ENCODE peak calls at places on chromosomes 5 and 9, in six cellular contexts. G, U, O, F, Y and J are unnamed samples.

GRCh38 chr9:75198436-75198835 is 110.1 kb downstream of the OSTF1 start:
- DNase-seq in G (no peak), U (no peak), O (no peak), F (no peak), Y (no peak), J (no peak)

GRCh38 chr9:72996684-72997314 is 43.9 kb upstream of the ALDH1A1 start:
- DNase-seq in G (no peak), U (no peak), O (no peak), F (no peak), Y (no peak), J (no peak)

GRCh38 chr9:135066291-135066690 is 21.2 kb upstream of the OLFM1 start:
- DNase-seq in G (no peak), U (no peak), O (no peak), F (no peak), Y (no peak), J (no peak)

GRCh38 chr9:132244582-132245455 is 83.0 kb downstream of the NTNG2 start:
- DNase-seq in G (no peak), U (no peak), O (peak; percentile 64), F (no peak), Y (no peak), J (no peak)

GRCh38 chr9:28270156-28270555 is 696.9 kb upstream of the C9orf72 start:
- DNase-seq in G (no peak), U (no peak), O (no peak), F (no peak), Y (no peak), J (no peak)

GRCh38 chr9:108851138-108851537 is 4.6 kb downstream of the ACTL7B start:
- DNase-seq in G (no peak), U (no peak), O (no peak), F (no peak), Y (no peak), J (no peak)

GRCh38 chr5:63053019-63053638 is 474.5 kb downstream of the LRRC70 start:
- DNase-seq in G (no peak), U (peak; percentile 60), O (peak; percentile 98), F (peak; percentile 55), Y (no peak), J (no peak)

GRCh38 chr9:6920040-6920439 is 162.3 kb downstream of the KDM4C start:
- DNase-seq in G (no peak), U (no peak), O (no peak), F (no peak), Y (no peak), J (no peak)

DNA sequence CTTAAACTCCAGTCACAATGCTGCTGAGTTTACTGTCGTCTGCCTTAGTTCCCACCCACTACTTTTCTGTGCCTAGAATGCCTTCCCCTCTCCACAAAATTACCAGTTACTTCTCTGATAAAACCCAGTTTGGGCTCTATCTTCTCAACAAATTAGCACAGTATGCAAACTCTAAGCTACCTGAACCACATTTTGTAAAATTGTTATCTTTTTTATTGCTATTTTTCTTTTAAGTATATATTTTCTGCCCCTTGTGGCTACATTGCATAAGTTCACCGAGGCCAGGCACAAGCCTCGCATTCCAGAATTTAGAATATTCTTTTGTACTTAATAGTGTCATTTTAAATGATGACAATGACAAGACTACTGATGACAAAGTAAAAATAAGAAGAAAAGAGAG is 60.0 kb downstream of the POU5F2 start:
- DNase-seq in G (no peak), U (no peak), O (no peak), F (no peak), Y (no peak), J (no peak)
- TF ChIP-seq CTCF in G (no peak), U (no peak), O (peak; percentile 37), F (no peak), Y (peak; percentile 23), J (no peak)

DNA sequence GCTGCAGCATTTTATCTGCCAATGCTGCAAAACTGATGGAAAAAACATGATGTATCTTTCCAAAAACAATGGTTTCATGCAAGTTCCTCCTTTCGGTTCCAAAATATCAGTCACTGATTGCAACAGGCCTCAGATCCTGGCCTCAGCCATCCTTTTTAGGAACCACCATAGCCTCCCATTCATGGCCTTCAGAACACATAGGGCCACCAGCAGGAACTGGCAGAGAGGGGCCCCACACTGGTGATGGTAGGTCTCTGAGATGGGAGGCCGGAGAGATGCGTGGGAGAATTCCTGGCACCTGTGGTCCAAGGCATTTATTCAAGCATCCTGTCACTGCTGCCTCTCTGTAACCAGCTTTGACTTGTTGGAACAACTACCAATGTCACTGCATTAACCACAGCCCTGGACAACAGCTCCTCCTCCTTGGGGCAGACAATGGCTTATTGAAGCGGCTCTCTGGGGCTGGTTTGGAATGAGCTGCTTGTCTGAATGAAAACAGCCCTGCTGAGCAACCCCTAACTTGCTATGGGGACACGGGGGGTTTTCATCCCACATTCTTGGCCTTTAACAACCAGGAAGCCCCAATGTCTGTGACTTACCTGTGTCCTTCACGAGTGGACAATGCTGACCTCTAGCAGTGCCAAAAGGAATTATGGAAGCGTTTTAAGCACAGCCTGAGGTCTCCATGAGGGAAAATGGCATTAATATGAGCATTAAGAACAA is 108.1 kb downstream of the LHFPL2 start:
- DNase-seq in G (no peak), U (no peak), O (no peak), F (no peak), Y (no peak), J (no peak)
- TF ChIP-seq CTCF in G (no peak), U (no peak), O (no peak), F (no peak), Y (no peak), J (no peak)

DNA sequence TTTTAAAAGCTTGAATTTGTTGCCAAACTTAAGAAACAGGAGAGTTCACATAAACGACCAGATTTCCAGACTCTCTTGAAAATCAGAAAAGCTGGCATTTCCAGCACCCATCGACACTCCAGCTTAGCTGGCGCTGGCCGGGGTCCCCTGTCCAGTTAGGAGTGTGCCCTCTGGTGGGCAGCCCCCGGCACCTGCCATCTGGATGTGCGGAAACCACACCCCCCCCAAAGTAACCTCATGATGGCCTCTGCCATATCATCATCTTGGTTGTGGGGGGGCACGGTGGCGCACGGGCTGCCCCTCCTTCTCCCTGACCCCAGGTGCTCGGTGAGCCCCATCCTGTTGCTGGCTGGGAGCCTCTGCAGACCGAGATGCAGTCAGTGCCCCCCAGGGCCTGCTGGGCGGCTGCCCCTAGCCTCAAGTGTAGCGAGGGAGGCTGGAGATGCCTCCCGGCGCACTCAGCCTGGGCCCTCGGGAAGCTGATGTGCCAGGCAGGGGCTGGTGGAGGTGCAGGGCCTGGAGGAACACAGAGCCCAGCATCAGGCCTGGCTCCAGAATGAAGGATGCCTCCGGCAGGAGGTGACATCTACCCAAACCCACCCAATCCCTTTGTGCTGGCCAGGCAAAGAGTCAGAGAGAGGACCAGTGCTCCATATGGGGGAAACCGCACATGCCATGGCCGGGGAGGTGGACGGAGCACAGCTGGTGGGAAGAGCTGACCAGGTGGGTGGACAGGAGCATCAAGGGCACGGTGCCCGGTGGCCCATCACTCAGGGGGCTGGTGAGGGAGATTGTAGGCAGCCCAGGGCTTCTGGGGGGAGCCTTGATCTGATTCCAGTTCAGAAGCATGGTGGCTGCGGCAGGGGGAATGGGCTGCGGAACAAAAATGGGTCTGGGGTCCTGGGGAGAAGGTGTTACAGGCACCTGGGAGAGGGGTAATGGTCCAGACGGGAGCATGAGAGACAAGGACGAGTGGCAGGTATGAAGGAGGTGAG is 70.6 kb downstream of the ADAMTS2 start:
- DNase-seq in G (no peak), U (peak; percentile 55), O (no peak), F (no peak), Y (no peak), J (no peak)
- TF ChIP-seq CTCF in G (no peak), U (no peak), O (peak; percentile 29), F (no peak), Y (peak; percentile 33), J (no peak)

GRCh38 chr9:115691686-115692085 is 461.9 kb upstream of the PAPPA start:
- DNase-seq in G (no peak), U (no peak), O (peak; percentile 67), F (no peak), Y (peak; percentile 67), J (no peak)

GRCh38 chr9:115691097-115691496 is 462.5 kb upstream of the PAPPA start:
- DNase-seq in G (no peak), U (no peak), O (peak; percentile 94), F (no peak), Y (peak; percentile 98), J (no peak)

GRCh38 chr9:115689331-115689730 is 464.3 kb upstream of the PAPPA start:
- DNase-seq in G (no peak), U (no peak), O (no peak), F (no peak), Y (no peak), J (no peak)

GRCh38 chr9:115694991-115695390 is 458.6 kb upstream of the PAPPA start:
- DNase-seq in G (no peak), U (no peak), O (no peak), F (no peak), Y (no peak), J (no peak)

GRCh38 chr9:115694014-115694413 is 459.6 kb upstream of the PAPPA start:
- DNase-seq in G (no peak), U (no peak), O (peak; percentile 97), F (no peak), Y (peak; percentile 86), J (no peak)
- TF ChIP-seq CTCF in G (no peak), U (no peak), O (peak; percentile 47), F (peak; percentile 10), Y (peak; percentile 52), J (no peak)

DNA sequence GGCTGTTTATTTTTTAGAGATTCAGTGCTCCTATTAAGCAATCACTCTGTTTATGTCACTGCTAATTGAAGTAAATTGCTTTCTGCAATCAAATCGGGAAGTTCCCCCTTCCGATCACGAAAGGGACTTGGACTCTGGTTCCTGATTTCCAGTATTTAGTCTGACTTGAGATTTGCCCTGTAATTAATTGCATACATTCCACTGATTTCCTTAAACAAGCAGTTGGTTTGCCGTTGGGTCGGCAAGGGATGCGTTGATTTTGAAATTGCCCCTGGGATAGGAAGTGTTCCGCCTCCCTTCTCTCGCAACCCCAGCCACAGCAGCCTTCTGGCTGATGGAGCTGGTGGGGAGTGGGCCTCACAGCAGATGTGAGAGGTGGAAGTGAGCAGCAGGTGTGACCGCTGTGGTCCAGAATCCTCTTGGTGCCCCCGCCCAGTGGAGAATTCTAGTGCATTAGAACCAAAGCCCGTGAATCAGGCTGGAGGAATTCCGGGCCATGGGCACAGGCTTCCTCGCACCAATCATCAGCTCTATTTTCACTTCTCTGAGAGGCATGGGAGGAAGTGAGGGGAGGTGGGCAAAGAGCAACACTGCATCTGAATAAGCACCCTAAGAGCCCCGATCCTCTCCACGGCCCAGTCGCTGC is 102.5 kb downstream of the SPRY4 start:
- DNase-seq in G (no peak), U (peak; percentile 33), O (no peak), F (no peak), Y (no peak), J (no peak)
- TF ChIP-seq CTCF in G (no peak), U (no peak), O (no peak), F (no peak), Y (no peak), J (no peak)

DNA sequence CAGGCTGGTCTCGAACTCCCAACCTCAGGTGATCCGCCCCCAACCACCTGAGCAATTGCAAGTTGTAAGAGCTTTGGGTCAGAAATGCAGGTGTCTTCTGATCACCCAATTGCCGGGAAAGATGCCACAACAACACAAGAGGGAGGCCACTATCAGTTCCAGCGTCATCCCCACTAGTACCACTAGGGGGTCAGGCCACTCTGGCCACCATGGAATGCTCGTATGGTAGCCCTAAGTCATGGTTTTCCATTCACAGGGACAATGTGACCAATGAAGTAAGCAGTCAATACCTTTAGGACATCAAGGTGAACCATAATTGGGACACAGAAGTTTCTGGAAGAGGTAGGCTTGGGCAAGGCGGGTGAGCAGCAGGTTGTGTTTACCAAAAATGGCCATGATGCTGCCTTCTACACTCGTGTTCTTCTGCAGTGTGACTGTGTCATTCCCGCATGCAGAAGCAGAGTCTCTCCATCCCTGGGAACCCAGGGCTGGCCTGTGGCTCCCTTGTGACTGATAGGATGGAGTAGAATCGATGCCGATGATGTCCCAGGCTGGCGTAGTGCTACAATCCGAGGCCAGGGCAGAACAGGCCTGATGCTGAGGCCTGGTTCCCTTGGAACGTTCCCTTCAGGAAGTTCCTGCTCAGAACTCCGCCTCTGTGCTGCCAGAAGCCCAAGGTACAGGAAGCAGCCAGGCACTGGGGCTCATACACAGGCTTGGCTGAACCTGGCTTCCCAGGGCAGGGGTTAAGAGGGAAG is 42.2 kb upstream of the ANKRD33B start:
- DNase-seq in G (no peak), U (peak; percentile 19), O (no peak), F (no peak), Y (no peak), J (no peak)
- TF ChIP-seq CTCF in G (peak; percentile 29), U (no peak), O (peak; percentile 35), F (no peak), Y (peak; percentile 42), J (peak; percentile 48)